ENCODE peak calls at places on chromosomes 6 and 20, in ten cellular contexts. One of them, this sample, is unnamed.

GRCh38 chr20:48679603-48680002 is 148.2 kb downstream of the PREX1 start:
- DNase-seq in K562: peak; percentile 88
- DNase-seq in CD8-positive, alpha-beta T cell: no peak
- DNase-seq in HCT116: peak; percentile 45
- DNase-seq in GM23338: peak; percentile 82
- DNase-seq in heart right ventricle: no peak
- DNase-seq in cardiac muscle cell: no peak
- DNase-seq in MM.1S: no peak
- DNase-seq in fibroblast of lung: no peak
- DNase-seq in left ventricle myocardium inferior: no peak
- DNase-seq in this sample: no peak

GRCh38 chr20:4134355-4134834 is 119.0 kb upstream of the RNF24 start:
- DNase-seq in GM23338: no peak
- DNase-seq in cardiac muscle cell: no peak
- DNase-seq in fibroblast of lung: no peak
- DNase-seq in heart right ventricle: no peak
- DNase-seq in CD8-positive, alpha-beta T cell: no peak
- DNase-seq in K562: no peak
- DNase-seq in MM.1S: no peak
- DNase-seq in HCT116: no peak
- DNase-seq in left ventricle myocardium inferior: no peak
- DNase-seq in this sample: no peak

GRCh38 chr20:8254911-8255582 is 123.0 kb downstream of the PLCB1 start:
- DNase-seq in cardiac muscle cell: no peak
- DNase-seq in left ventricle myocardium inferior: no peak
- DNase-seq in fibroblast of lung: peak; percentile 19
- DNase-seq in CD8-positive, alpha-beta T cell: no peak
- DNase-seq in K562: no peak
- DNase-seq in heart right ventricle: no peak
- DNase-seq in MM.1S: no peak
- DNase-seq in GM23338: no peak
- DNase-seq in HCT116: no peak
- DNase-seq in this sample: no peak

GRCh38 chr20:46631212-46631869 is 19.9 kb downstream of the SLC13A3 start:
- DNase-seq in K562: peak; percentile 57
- DNase-seq in CD8-positive, alpha-beta T cell: no peak
- DNase-seq in MM.1S: no peak
- DNase-seq in fibroblast of lung: no peak
- DNase-seq in GM23338: no peak
- DNase-seq in cardiac muscle cell: peak; percentile 57
- DNase-seq in heart right ventricle: no peak
- DNase-seq in HCT116: no peak
- DNase-seq in left ventricle myocardium inferior: no peak
- DNase-seq in this sample: no peak

GRCh38 chr20:54112221-54112884 is 42.0 kb upstream of the BCAS1 start:
- DNase-seq in K562: no peak
- DNase-seq in heart right ventricle: no peak
- DNase-seq in GM23338: no peak
- DNase-seq in cardiac muscle cell: peak; percentile 46
- DNase-seq in HCT116: no peak
- DNase-seq in fibroblast of lung: no peak
- DNase-seq in left ventricle myocardium inferior: no peak
- DNase-seq in MM.1S: no peak
- DNase-seq in CD8-positive, alpha-beta T cell: no peak
- DNase-seq in this sample: no peak

GRCh38 chr20:59777321-59777705 is 156.1 kb downstream of the SYCP2 start:
- DNase-seq in GM23338: no peak
- DNase-seq in left ventricle myocardium inferior: no peak
- DNase-seq in K562: no peak
- DNase-seq in MM.1S: no peak
- DNase-seq in heart right ventricle: no peak
- DNase-seq in fibroblast of lung: no peak
- DNase-seq in cardiac muscle cell: no peak
- DNase-seq in HCT116: no peak
- DNase-seq in CD8-positive, alpha-beta T cell: no peak
- DNase-seq in this sample: no peak

GRCh38 chr20:50621068-50621467 is 70.3 kb downstream of the RIPOR3 start:
- DNase-seq in HCT116: no peak
- DNase-seq in CD8-positive, alpha-beta T cell: no peak
- DNase-seq in K562: no peak
- DNase-seq in heart right ventricle: no peak
- DNase-seq in cardiac muscle cell: no peak
- DNase-seq in left ventricle myocardium inferior: no peak
- DNase-seq in GM23338: no peak
- DNase-seq in MM.1S: no peak
- DNase-seq in fibroblast of lung: no peak
- DNase-seq in this sample: no peak

GRCh38 chr20:57384953-57385761 is 6.0 kb upstream of the RBM38 start:
- DNase-seq in MM.1S: no peak
- DNase-seq in HCT116: no peak
- DNase-seq in fibroblast of lung: no peak
- DNase-seq in cardiac muscle cell: no peak
- DNase-seq in CD8-positive, alpha-beta T cell: no peak
- DNase-seq in heart right ventricle: no peak
- DNase-seq in K562: no peak
- DNase-seq in GM23338: no peak
- DNase-seq in left ventricle myocardium inferior: no peak
- DNase-seq in this sample: no peak

GRCh38 chr6:10532392-10532791 is 11.2 kb downstream of the GCNT2 start:
- DNase-seq in heart right ventricle: no peak
- DNase-seq in MM.1S: no peak
- DNase-seq in fibroblast of lung: no peak
- DNase-seq in K562: no peak
- DNase-seq in CD8-positive, alpha-beta T cell: no peak
- DNase-seq in cardiac muscle cell: no peak
- DNase-seq in left ventricle myocardium inferior: no peak
- DNase-seq in GM23338: no peak
- DNase-seq in HCT116: no peak
- DNase-seq in this sample: no peak

GRCh38 chr6:36751091-36751490 is 53.5 kb downstream of the RAB44 start:
- DNase-seq in GM23338: no peak
- DNase-seq in cardiac muscle cell: no peak
- DNase-seq in CD8-positive, alpha-beta T cell: no peak
- DNase-seq in MM.1S: no peak
- DNase-seq in left ventricle myocardium inferior: no peak
- DNase-seq in K562: no peak
- DNase-seq in HCT116: no peak
- DNase-seq in fibroblast of lung: peak; percentile 16
- DNase-seq in heart right ventricle: no peak
- DNase-seq in this sample: no peak

GRCh38 chr6:3320238-3320637 is 61.5 kb downstream of the PSMG4 start:
- DNase-seq in fibroblast of lung: no peak
- DNase-seq in cardiac muscle cell: no peak
- DNase-seq in left ventricle myocardium inferior: no peak
- DNase-seq in K562: no peak
- DNase-seq in MM.1S: no peak
- DNase-seq in HCT116: no peak
- DNase-seq in CD8-positive, alpha-beta T cell: no peak
- DNase-seq in GM23338: no peak
- DNase-seq in heart right ventricle: no peak
- DNase-seq in this sample: no peak

GRCh38 chr20:41577129-41578009 is 40.8 kb downstream of the CHD6 start:
- DNase-seq in MM.1S: no peak
- DNase-seq in GM23338: no peak
- DNase-seq in cardiac muscle cell: no peak
- DNase-seq in K562: no peak
- DNase-seq in heart right ventricle: no peak
- DNase-seq in HCT116: no peak
- DNase-seq in left ventricle myocardium inferior: no peak
- DNase-seq in fibroblast of lung: no peak
- DNase-seq in CD8-positive, alpha-beta T cell: no peak
- DNase-seq in this sample: no peak

GRCh38 chr20:8983478-8984345 is 85.2 kb upstream of the PLCB4 start:
- DNase-seq in K562: no peak
- DNase-seq in GM23338: no peak
- DNase-seq in HCT116: no peak
- DNase-seq in heart right ventricle: no peak
- DNase-seq in left ventricle myocardium inferior: no peak
- DNase-seq in cardiac muscle cell: no peak
- DNase-seq in fibroblast of lung: no peak
- DNase-seq in MM.1S: no peak
- DNase-seq in CD8-positive, alpha-beta T cell: no peak
- DNase-seq in this sample: no peak

GRCh38 chr20:53945478-53945877 is 124.9 kb downstream of the BCAS1 start:
- DNase-seq in GM23338: no peak
- DNase-seq in cardiac muscle cell: no peak
- DNase-seq in HCT116: no peak
- DNase-seq in fibroblast of lung: no peak
- DNase-seq in MM.1S: no peak
- DNase-seq in heart right ventricle: no peak
- DNase-seq in CD8-positive, alpha-beta T cell: no peak
- DNase-seq in left ventricle myocardium inferior: no peak
- DNase-seq in K562: no peak
- DNase-seq in this sample: no peak

GRCh38 chr20:43988451-43988850 is 73.8 kb downstream of the TOX2 start:
- DNase-seq in K562: no peak
- DNase-seq in GM23338: no peak
- DNase-seq in fibroblast of lung: peak; percentile 41
- DNase-seq in left ventricle myocardium inferior: no peak
- DNase-seq in heart right ventricle: no peak
- DNase-seq in cardiac muscle cell: no peak
- DNase-seq in CD8-positive, alpha-beta T cell: no peak
- DNase-seq in HCT116: no peak
- DNase-seq in MM.1S: peak; percentile 85
- DNase-seq in this sample: no peak

GRCh38 chr20:43985608-43986316 is 71.1 kb downstream of the TOX2 start:
- DNase-seq in left ventricle myocardium inferior: no peak
- DNase-seq in fibroblast of lung: no peak
- DNase-seq in MM.1S: no peak
- DNase-seq in CD8-positive, alpha-beta T cell: no peak
- DNase-seq in K562: no peak
- DNase-seq in GM23338: peak; percentile 15
- DNase-seq in HCT116: no peak
- DNase-seq in cardiac muscle cell: no peak
- DNase-seq in heart right ventricle: no peak
- DNase-seq in this sample: no peak

GRCh38 chr20:43987531-43987930 is 72.9 kb downstream of the TOX2 start:
- DNase-seq in MM.1S: no peak
- DNase-seq in CD8-positive, alpha-beta T cell: no peak
- DNase-seq in left ventricle myocardium inferior: no peak
- DNase-seq in GM23338: no peak
- DNase-seq in cardiac muscle cell: no peak
- DNase-seq in HCT116: no peak
- DNase-seq in heart right ventricle: no peak
- DNase-seq in K562: no peak
- DNase-seq in fibroblast of lung: no peak
- DNase-seq in this sample: no peak

GRCh38 chr20:43988867-43989266 is 74.2 kb downstream of the TOX2 start:
- DNase-seq in HCT116: no peak
- DNase-seq in MM.1S: no peak
- DNase-seq in cardiac muscle cell: no peak
- DNase-seq in fibroblast of lung: peak; percentile 64
- DNase-seq in CD8-positive, alpha-beta T cell: no peak
- DNase-seq in heart right ventricle: no peak
- DNase-seq in K562: no peak
- DNase-seq in GM23338: no peak
- DNase-seq in left ventricle myocardium inferior: no peak
- DNase-seq in this sample: no peak

DNA sequence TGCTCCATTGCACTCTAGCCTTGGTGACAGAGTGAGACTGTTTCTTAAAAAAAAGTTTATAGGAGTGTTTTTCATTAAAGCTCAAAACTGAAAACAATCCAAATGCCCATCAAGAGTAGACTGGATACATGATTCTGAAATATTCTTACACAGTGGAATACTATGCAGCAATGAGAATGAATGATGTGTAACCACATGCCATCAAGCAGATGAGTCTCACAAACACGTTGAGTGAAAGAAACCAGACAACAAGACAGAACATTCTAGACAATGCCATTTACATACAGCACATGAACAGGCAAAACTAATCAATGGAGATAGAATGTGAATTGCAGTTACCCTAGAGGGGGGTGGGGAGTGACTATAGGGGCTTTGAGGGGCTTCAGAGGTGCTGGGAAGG is 72.4 kb downstream of the TOX2 start:
- DNase-seq in heart right ventricle: no peak
- DNase-seq in fibroblast of lung: no peak
- DNase-seq in cardiac muscle cell: no peak
- DNase-seq in GM23338: no peak
- DNase-seq in HCT116: no peak
- DNase-seq in CD8-positive, alpha-beta T cell: no peak
- DNase-seq in left ventricle myocardium inferior: no peak
- DNase-seq in MM.1S: no peak
- DNase-seq in K562: no peak
- DNase-seq in this sample: no peak
- H3K4me1 ChIP-seq in heart right ventricle: no peaks in the 10 kb centered on the region
- H3K4me1 ChIP-seq in fibroblast of lung: no peaks in the 10 kb centered on the region
- H3K4me1 ChIP-seq in cardiac muscle cell: no peaks in the 10 kb centered on the region
- H3K4me1 ChIP-seq in GM23338: no peaks in the 10 kb centered on the region
- H3K4me1 ChIP-seq in HCT116: peaks cover 14% of the 10 kb centered on the region
- H3K4me1 ChIP-seq in CD8-positive, alpha-beta T cell: no peaks in the 10 kb centered on the region
- H3K4me1 ChIP-seq in left ventricle myocardium inferior: no peaks in the 10 kb centered on the region
- H3K4me1 ChIP-seq in MM.1S: peaks cover 43% of the 10 kb centered on the region
- H3K4me1 ChIP-seq in K562: no peaks in the 10 kb centered on the region
- H3K4me1 ChIP-seq in this sample: no peaks in the 10 kb centered on the region

GRCh38 chr6:96947055-96947454 is 22.5 kb downstream of the KLHL32 start:
- DNase-seq in MM.1S: peak; percentile 92
- DNase-seq in CD8-positive, alpha-beta T cell: no peak
- DNase-seq in left ventricle myocardium inferior: no peak
- DNase-seq in HCT116: no peak
- DNase-seq in GM23338: no peak
- DNase-seq in K562: no peak
- DNase-seq in fibroblast of lung: no peak
- DNase-seq in heart right ventricle: no peak
- DNase-seq in cardiac muscle cell: no peak
- DNase-seq in this sample: no peak
- TF ChIP-seq CTCF in MM.1S: no peak
- TF ChIP-seq CTCF in CD8-positive, alpha-beta T cell: no peak
- TF ChIP-seq CTCF in left ventricle myocardium inferior: no peak
- TF ChIP-seq CTCF in HCT116: no peak
- TF ChIP-seq CTCF in GM23338: no peak
- TF ChIP-seq CTCF in K562: no peak
- TF ChIP-seq CTCF in fibroblast of lung: no peak
- TF ChIP-seq CTCF in heart right ventricle: no peak
- TF ChIP-seq CTCF in cardiac muscle cell: no peak
- TF ChIP-seq CTCF in this sample: no peak

DNA sequence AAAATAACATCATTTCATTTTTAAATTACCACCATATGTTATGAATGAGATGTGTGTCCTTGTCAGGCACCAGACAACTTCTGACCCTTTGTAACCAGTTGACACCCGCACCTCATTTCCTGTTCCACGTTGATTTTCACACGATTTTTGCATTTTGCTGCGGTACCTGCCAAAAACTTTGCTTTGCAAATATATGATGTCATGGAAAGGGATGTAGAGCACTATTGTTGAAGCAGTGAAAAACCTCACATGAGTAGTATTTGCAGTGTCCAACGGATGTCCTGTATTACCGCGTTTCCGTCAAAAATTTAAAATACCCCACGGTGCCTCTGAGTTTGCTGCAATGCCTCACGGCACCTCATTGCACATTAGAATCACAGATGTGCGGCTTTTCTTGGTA is 115.6 kb downstream of the MTHFD1L start:
- DNase-seq in CD8-positive, alpha-beta T cell: no peak
- DNase-seq in left ventricle myocardium inferior: no peak
- DNase-seq in MM.1S: no peak
- DNase-seq in cardiac muscle cell: no peak
- DNase-seq in HCT116: no peak
- DNase-seq in fibroblast of lung: no peak
- DNase-seq in GM23338: no peak
- DNase-seq in K562: no peak
- DNase-seq in heart right ventricle: peak; percentile 34
- DNase-seq in this sample: no peak
- H3K36me3 ChIP-seq in CD8-positive, alpha-beta T cell: no peaks in the 10 kb centered on the region
- H3K36me3 ChIP-seq in left ventricle myocardium inferior: no peaks in the 10 kb centered on the region
- H3K36me3 ChIP-seq in MM.1S: no peaks in the 10 kb centered on the region
- H3K36me3 ChIP-seq in cardiac muscle cell: peaks cover 8% of the 10 kb centered on the region
- H3K36me3 ChIP-seq in HCT116: peaks cover 17% of the 10 kb centered on the region
- H3K36me3 ChIP-seq in fibroblast of lung: peaks cover 1% of the 10 kb centered on the region
- H3K36me3 ChIP-seq in GM23338: peaks cover 4% of the 10 kb centered on the region
- H3K36me3 ChIP-seq in K562: peaks cover 53% of the 10 kb centered on the region
- H3K36me3 ChIP-seq in heart right ventricle: no peaks in the 10 kb centered on the region
- H3K36me3 ChIP-seq in this sample: no peaks in the 10 kb centered on the region

GRCh38 chr6:16764188-16764950 is 3.1 kb upstream of the ATXN1 start:
- DNase-seq in left ventricle myocardium inferior: no peak
- DNase-seq in GM23338: peak; percentile 44
- DNase-seq in K562: peak; percentile 26
- DNase-seq in MM.1S: peak; percentile 31
- DNase-seq in cardiac muscle cell: peak; percentile 76
- DNase-seq in CD8-positive, alpha-beta T cell: no peak
- DNase-seq in HCT116: no peak
- DNase-seq in heart right ventricle: no peak
- DNase-seq in fibroblast of lung: peak; percentile 72
- DNase-seq in this sample: no peak
- H3K4me1 ChIP-seq in left ventricle myocardium inferior: peaks cover 73% of the 10 kb centered on the region
- H3K4me1 ChIP-seq in GM23338: peaks cover 3% of the 10 kb centered on the region
- H3K4me1 ChIP-seq in K562: peaks cover 15% of the 10 kb centered on the region
- H3K4me1 ChIP-seq in MM.1S: peaks cover 28% of the 10 kb centered on the region
- H3K4me1 ChIP-seq in cardiac muscle cell: peaks cover 25% of the 10 kb centered on the region
- H3K4me1 ChIP-seq in CD8-positive, alpha-beta T cell: peaks cover 28% of the 10 kb centered on the region
- H3K4me1 ChIP-seq in HCT116: peaks cover 80% of the 10 kb centered on the region
- H3K4me1 ChIP-seq in heart right ventricle: peaks cover 8% of the 10 kb centered on the region
- H3K4me1 ChIP-seq in fibroblast of lung: peaks cover 23% of the 10 kb centered on the region
- H3K4me1 ChIP-seq in this sample: peaks cover 9% of the 10 kb centered on the region

This sample was measured in thoracic aorta.